ENCODE peak calls at places on chromosomes 1 and 21, in nine cellular contexts. One of them, this sample, is unnamed.

GRCh38 chr1:185315364-185316108 is 1.5 kb downstream of the IVNS1ABP start:
- DNase-seq in NCI-H146: peak
- DNase-seq in NCI-H2029 treated with DMSO at 0.1 percent for 48 hours: peak
- DNase-seq in CD4-positive, alpha-beta T cell: no peak
- DNase-seq in occipital lobe: no peak
- DNase-seq in anterior cingulate cortex: no peak
- DNase-seq in activated T-helper 1 cell treated with anti-CD3 and anti-CD28 coated beads, Interleukin-12 subunit alpha, Interleukin-12 subunit beta, Interleukin-2, Interleukin-4 antibody, amounts not matched to agents 30 ng/mL and 10 ng/mL and 1 ng/mL, durations not matched to agents 14 hours and 24 hours and 36 hours: no peak
- DNase-seq in AG04450: no peak
- DNase-seq in EH: no peak
- DNase-seq in this sample: no peak

GRCh38 chr1:155196103-155196892 is 11.4 kb downstream of the THBS3 start:
- DNase-seq in NCI-H2029 treated with DMSO at 0.1 percent for 48 hours: no peak
- DNase-seq in CD4-positive, alpha-beta T cell: no peak
- DNase-seq in activated T-helper 1 cell treated with anti-CD3 and anti-CD28 coated beads, Interleukin-12 subunit alpha, Interleukin-12 subunit beta, Interleukin-2, Interleukin-4 antibody, amounts not matched to agents 30 ng/mL and 10 ng/mL and 1 ng/mL, durations not matched to agents 14 hours and 24 hours and 36 hours: no peak
- DNase-seq in anterior cingulate cortex: peak
- DNase-seq in AG04450: no peak
- DNase-seq in NCI-H146: no peak
- DNase-seq in occipital lobe: peak
- DNase-seq in EH: peak
- DNase-seq in this sample: no peak

GRCh38 chr1:89957063-89957462 is 37.8 kb upstream of the ZNF326 start:
- DNase-seq in AG04450: no peak
- DNase-seq in EH: no peak
- DNase-seq in anterior cingulate cortex: no peak
- DNase-seq in NCI-H146: no peak
- DNase-seq in NCI-H2029 treated with DMSO at 0.1 percent for 48 hours: no peak
- DNase-seq in activated T-helper 1 cell treated with anti-CD3 and anti-CD28 coated beads, Interleukin-12 subunit alpha, Interleukin-12 subunit beta, Interleukin-2, Interleukin-4 antibody, amounts not matched to agents 30 ng/mL and 10 ng/mL and 1 ng/mL, durations not matched to agents 14 hours and 24 hours and 36 hours: peak
- DNase-seq in occipital lobe: no peak
- DNase-seq in CD4-positive, alpha-beta T cell: peak
- DNase-seq in this sample: no peak

GRCh38 chr1:226626577-226626956 is 78.0 kb downstream of the STUM start:
- DNase-seq in CD4-positive, alpha-beta T cell: peak
- DNase-seq in NCI-H146: no peak
- DNase-seq in NCI-H2029 treated with DMSO at 0.1 percent for 48 hours: no peak
- DNase-seq in activated T-helper 1 cell treated with anti-CD3 and anti-CD28 coated beads, Interleukin-12 subunit alpha, Interleukin-12 subunit beta, Interleukin-2, Interleukin-4 antibody, amounts not matched to agents 30 ng/mL and 10 ng/mL and 1 ng/mL, durations not matched to agents 14 hours and 24 hours and 36 hours: peak
- DNase-seq in anterior cingulate cortex: peak
- DNase-seq in AG04450: no peak
- DNase-seq in occipital lobe: peak
- DNase-seq in EH: peak
- DNase-seq in this sample: no peak

GRCh38 chr1:185045793-185046441 is 559 bp downstream of the RNF2 start:
- DNase-seq in anterior cingulate cortex: peak
- DNase-seq in EH: peak
- DNase-seq in AG04450: no peak
- DNase-seq in occipital lobe: no peak
- DNase-seq in CD4-positive, alpha-beta T cell: peak
- DNase-seq in activated T-helper 1 cell treated with anti-CD3 and anti-CD28 coated beads, Interleukin-12 subunit alpha, Interleukin-12 subunit beta, Interleukin-2, Interleukin-4 antibody, amounts not matched to agents 30 ng/mL and 10 ng/mL and 1 ng/mL, durations not matched to agents 14 hours and 24 hours and 36 hours: peak
- DNase-seq in NCI-H2029 treated with DMSO at 0.1 percent for 48 hours: no peak
- DNase-seq in NCI-H146: peak
- DNase-seq in this sample: no peak

GRCh38 chr1:88662723-88663122 is 21.4 kb upstream of the PKN2 start:
- DNase-seq in AG04450: no peak
- DNase-seq in occipital lobe: no peak
- DNase-seq in EH: no peak
- DNase-seq in NCI-H2029 treated with DMSO at 0.1 percent for 48 hours: no peak
- DNase-seq in anterior cingulate cortex: no peak
- DNase-seq in CD4-positive, alpha-beta T cell: no peak
- DNase-seq in activated T-helper 1 cell treated with anti-CD3 and anti-CD28 coated beads, Interleukin-12 subunit alpha, Interleukin-12 subunit beta, Interleukin-2, Interleukin-4 antibody, amounts not matched to agents 30 ng/mL and 10 ng/mL and 1 ng/mL, durations not matched to agents 14 hours and 24 hours and 36 hours: no peak
- DNase-seq in NCI-H146: no peak
- DNase-seq in this sample: no peak

GRCh38 chr1:198701766-198702539 is 63.1 kb downstream of the PTPRC start:
- DNase-seq in activated T-helper 1 cell treated with anti-CD3 and anti-CD28 coated beads, Interleukin-12 subunit alpha, Interleukin-12 subunit beta, Interleukin-2, Interleukin-4 antibody, amounts not matched to agents 30 ng/mL and 10 ng/mL and 1 ng/mL, durations not matched to agents 14 hours and 24 hours and 36 hours: no peak
- DNase-seq in anterior cingulate cortex: no peak
- DNase-seq in NCI-H146: peak
- DNase-seq in occipital lobe: no peak
- DNase-seq in EH: no peak
- DNase-seq in NCI-H2029 treated with DMSO at 0.1 percent for 48 hours: no peak
- DNase-seq in AG04450: no peak
- DNase-seq in CD4-positive, alpha-beta T cell: no peak
- DNase-seq in this sample: no peak

GRCh38 chr1:35264035-35264434 is 4.5 kb upstream of the ZMYM4 start:
- DNase-seq in NCI-H2029 treated with DMSO at 0.1 percent for 48 hours: no peak
- DNase-seq in activated T-helper 1 cell treated with anti-CD3 and anti-CD28 coated beads, Interleukin-12 subunit alpha, Interleukin-12 subunit beta, Interleukin-2, Interleukin-4 antibody, amounts not matched to agents 30 ng/mL and 10 ng/mL and 1 ng/mL, durations not matched to agents 14 hours and 24 hours and 36 hours: no peak
- DNase-seq in anterior cingulate cortex: no peak
- DNase-seq in EH: no peak
- DNase-seq in NCI-H146: no peak
- DNase-seq in AG04450: no peak
- DNase-seq in occipital lobe: no peak
- DNase-seq in CD4-positive, alpha-beta T cell: no peak
- DNase-seq in this sample: no peak

GRCh38 chr1:245067257-245067656 is 87.5 kb upstream of the KIF26B start:
- DNase-seq in occipital lobe: no peak
- DNase-seq in activated T-helper 1 cell treated with anti-CD3 and anti-CD28 coated beads, Interleukin-12 subunit alpha, Interleukin-12 subunit beta, Interleukin-2, Interleukin-4 antibody, amounts not matched to agents 30 ng/mL and 10 ng/mL and 1 ng/mL, durations not matched to agents 14 hours and 24 hours and 36 hours: no peak
- DNase-seq in AG04450: no peak
- DNase-seq in NCI-H2029 treated with DMSO at 0.1 percent for 48 hours: no peak
- DNase-seq in anterior cingulate cortex: no peak
- DNase-seq in CD4-positive, alpha-beta T cell: no peak
- DNase-seq in EH: peak
- DNase-seq in NCI-H146: no peak
- DNase-seq in this sample: no peak

GRCh38 chr1:228162286-228163003 is 3.2 kb upstream of the IBA57 start:
- DNase-seq in AG04450: no peak
- DNase-seq in CD4-positive, alpha-beta T cell: no peak
- DNase-seq in occipital lobe: no peak
- DNase-seq in activated T-helper 1 cell treated with anti-CD3 and anti-CD28 coated beads, Interleukin-12 subunit alpha, Interleukin-12 subunit beta, Interleukin-2, Interleukin-4 antibody, amounts not matched to agents 30 ng/mL and 10 ng/mL and 1 ng/mL, durations not matched to agents 14 hours and 24 hours and 36 hours: no peak
- DNase-seq in anterior cingulate cortex: no peak
- DNase-seq in NCI-H2029 treated with DMSO at 0.1 percent for 48 hours: no peak
- DNase-seq in EH: peak
- DNase-seq in NCI-H146: no peak
- DNase-seq in this sample: no peak

GRCh38 chr1:186792870-186793581 is 35.7 kb upstream of the PLA2G4A start:
- DNase-seq in anterior cingulate cortex: no peak
- DNase-seq in activated T-helper 1 cell treated with anti-CD3 and anti-CD28 coated beads, Interleukin-12 subunit alpha, Interleukin-12 subunit beta, Interleukin-2, Interleukin-4 antibody, amounts not matched to agents 30 ng/mL and 10 ng/mL and 1 ng/mL, durations not matched to agents 14 hours and 24 hours and 36 hours: no peak
- DNase-seq in NCI-H146: no peak
- DNase-seq in CD4-positive, alpha-beta T cell: no peak
- DNase-seq in occipital lobe: no peak
- DNase-seq in EH: no peak
- DNase-seq in NCI-H2029 treated with DMSO at 0.1 percent for 48 hours: no peak
- DNase-seq in AG04450: no peak
- DNase-seq in this sample: peak

GRCh38 chr1:162916821-162917613 is 56.0 kb upstream of the CCDC190 start:
- DNase-seq in NCI-H2029 treated with DMSO at 0.1 percent for 48 hours: no peak
- DNase-seq in CD4-positive, alpha-beta T cell: no peak
- DNase-seq in occipital lobe: peak
- DNase-seq in anterior cingulate cortex: peak
- DNase-seq in EH: no peak
- DNase-seq in NCI-H146: no peak
- DNase-seq in activated T-helper 1 cell treated with anti-CD3 and anti-CD28 coated beads, Interleukin-12 subunit alpha, Interleukin-12 subunit beta, Interleukin-2, Interleukin-4 antibody, amounts not matched to agents 30 ng/mL and 10 ng/mL and 1 ng/mL, durations not matched to agents 14 hours and 24 hours and 36 hours: no peak
- DNase-seq in AG04450: no peak
- DNase-seq in this sample: no peak

GRCh38 chr21:42199488-42200463 is 19.2 kb upstream of the ABCG1 start:
- DNase-seq in anterior cingulate cortex: no peak
- DNase-seq in NCI-H2029 treated with DMSO at 0.1 percent for 48 hours: peak
- DNase-seq in CD4-positive, alpha-beta T cell: peak
- DNase-seq in occipital lobe: no peak
- DNase-seq in AG04450: peak
- DNase-seq in activated T-helper 1 cell treated with anti-CD3 and anti-CD28 coated beads, Interleukin-12 subunit alpha, Interleukin-12 subunit beta, Interleukin-2, Interleukin-4 antibody, amounts not matched to agents 30 ng/mL and 10 ng/mL and 1 ng/mL, durations not matched to agents 14 hours and 24 hours and 36 hours: no peak
- DNase-seq in EH: peak
- DNase-seq in NCI-H146: peak
- DNase-seq in this sample: peak